ENCODE peak calls at places on chromosomes 11 and 22, in six cellular contexts. One of them, this sample, is unnamed.

GRCh38 chr11:114279778-114280532 is 16.2 kb upstream of the NNMT start:
- DNase-seq in coronary artery: no peak
- DNase-seq in H9: no peak
- DNase-seq in brain microvascular endothelial cell: peak
- DNase-seq in upper lobe of left lung: no peak
- DNase-seq in cardiac muscle cell: peak
- DNase-seq in this sample: peak

GRCh38 chr22:27642104-27642800 is 159.3 kb downstream of the MN1 start:
- DNase-seq in brain microvascular endothelial cell: no peak
- DNase-seq in coronary artery: no peak
- DNase-seq in H9: no peak
- DNase-seq in cardiac muscle cell: no peak
- DNase-seq in upper lobe of left lung: no peak
- DNase-seq in this sample: no peak

GRCh38 chr11:112321521-112322172 is 61.0 kb upstream of the PLET1 start:
- DNase-seq in brain microvascular endothelial cell: peak
- DNase-seq in H9: peak
- DNase-seq in upper lobe of left lung: peak
- DNase-seq in cardiac muscle cell: peak
- DNase-seq in coronary artery: no peak
- DNase-seq in this sample: peak

GRCh38 chr22:27597703-27598444 is 203.7 kb downstream of the MN1 start:
- DNase-seq in cardiac muscle cell: peak
- DNase-seq in coronary artery: no peak
- DNase-seq in brain microvascular endothelial cell: no peak
- DNase-seq in H9: no peak
- DNase-seq in upper lobe of left lung: no peak
- DNase-seq in this sample: no peak

GRCh38 chr22:25923952-25924351 is 182.0 kb downstream of the MYO18B start:
- DNase-seq in brain microvascular endothelial cell: no peak
- DNase-seq in upper lobe of left lung: no peak
- DNase-seq in H9: no peak
- DNase-seq in coronary artery: no peak
- DNase-seq in cardiac muscle cell: no peak
- DNase-seq in this sample: no peak

GRCh38 chr11:83816572-83817187 is 530.5 kb upstream of the CCDC90B start:
- DNase-seq in upper lobe of left lung: no peak
- DNase-seq in brain microvascular endothelial cell: no peak
- DNase-seq in cardiac muscle cell: peak
- DNase-seq in coronary artery: no peak
- DNase-seq in H9: no peak
- DNase-seq in this sample: no peak

GRCh38 chr11:10394229-10395100 is 60.6 kb upstream of the AMPD3 start:
- DNase-seq in upper lobe of left lung: no peak
- DNase-seq in coronary artery: no peak
- DNase-seq in cardiac muscle cell: no peak
- DNase-seq in H9: no peak
- DNase-seq in brain microvascular endothelial cell: peak
- DNase-seq in this sample: no peak

GRCh38 chr22:46114518-46115387 is 35.6 kb upstream of the PPARA start:
- DNase-seq in H9: no peak
- DNase-seq in coronary artery: no peak
- DNase-seq in cardiac muscle cell: no peak
- DNase-seq in upper lobe of left lung: no peak
- DNase-seq in brain microvascular endothelial cell: no peak
- DNase-seq in this sample: no peak

GRCh38 chr11:33722579-33723234 is 13.5 kb downstream of the CD59 start:
- DNase-seq in coronary artery: no peak
- DNase-seq in upper lobe of left lung: peak
- DNase-seq in H9: no peak
- DNase-seq in brain microvascular endothelial cell: peak
- DNase-seq in cardiac muscle cell: peak
- DNase-seq in this sample: no peak

GRCh38 chr11:110728883-110729282 is 16.6 kb upstream of the ARHGAP20 start:
- DNase-seq in coronary artery: no peak
- DNase-seq in H9: no peak
- DNase-seq in brain microvascular endothelial cell: no peak
- DNase-seq in upper lobe of left lung: no peak
- DNase-seq in cardiac muscle cell: peak
- DNase-seq in this sample: no peak

GRCh38 chr11:64204464-64204989 is 2.0 kb upstream of the FERMT3 start:
- DNase-seq in H9: peak
- DNase-seq in brain microvascular endothelial cell: peak
- DNase-seq in upper lobe of left lung: peak
- DNase-seq in coronary artery: no peak
- DNase-seq in cardiac muscle cell: peak
- DNase-seq in this sample: peak

GRCh38 chr22:42716221-42716620 is 4.4 kb downstream of the A4GALT start:
- DNase-seq in H9: no peak
- DNase-seq in coronary artery: no peak
- DNase-seq in brain microvascular endothelial cell: no peak
- DNase-seq in upper lobe of left lung: no peak
- DNase-seq in cardiac muscle cell: no peak
- DNase-seq in this sample: no peak

GRCh38 chr22:43867839-43868652 is 5.7 kb upstream of the SULT4A1 start:
- DNase-seq in cardiac muscle cell: peak
- DNase-seq in brain microvascular endothelial cell: peak
- DNase-seq in upper lobe of left lung: no peak
- DNase-seq in H9: peak
- DNase-seq in coronary artery: no peak
- DNase-seq in this sample: no peak

GRCh38 chr11:126702165-126702738 is 298.3 kb downstream of the KIRREL3 start:
- DNase-seq in coronary artery: no peak
- DNase-seq in H9: no peak
- DNase-seq in cardiac muscle cell: no peak
- DNase-seq in brain microvascular endothelial cell: no peak
- DNase-seq in upper lobe of left lung: no peak
- DNase-seq in this sample: no peak

GRCh38 chr11:36558511-36559413 is 9.0 kb upstream of the RAG1 start:
- DNase-seq in coronary artery: no peak
- DNase-seq in H9: no peak
- DNase-seq in upper lobe of left lung: no peak
- DNase-seq in cardiac muscle cell: no peak
- DNase-seq in brain microvascular endothelial cell: no peak
- DNase-seq in this sample: no peak

GRCh38 chr11:28767574-28767973 is 659.4 kb downstream of the METTL15 start:
- DNase-seq in H9: no peak
- DNase-seq in cardiac muscle cell: peak
- DNase-seq in upper lobe of left lung: no peak
- DNase-seq in coronary artery: no peak
- DNase-seq in brain microvascular endothelial cell: peak
- DNase-seq in this sample: no peak

GRCh38 chr11:60343094-60343704 is 16.1 kb downstream of the MS4A6E start:
- DNase-seq in cardiac muscle cell: peak
- DNase-seq in brain microvascular endothelial cell: peak
- DNase-seq in coronary artery: no peak
- DNase-seq in upper lobe of left lung: no peak
- DNase-seq in H9: no peak
- DNase-seq in this sample: no peak

GRCh38 chr11:26247340-26247739 is 84.6 kb upstream of the ANO3 start:
- DNase-seq in upper lobe of left lung: no peak
- DNase-seq in cardiac muscle cell: peak
- DNase-seq in coronary artery: no peak
- DNase-seq in H9: no peak
- DNase-seq in brain microvascular endothelial cell: no peak
- DNase-seq in this sample: no peak

GRCh38 chr22:30717331-30717921 is 22.8 kb downstream of the OSBP2 start:
- DNase-seq in brain microvascular endothelial cell: peak
- DNase-seq in H9: no peak
- DNase-seq in coronary artery: no peak
- DNase-seq in upper lobe of left lung: no peak
- DNase-seq in cardiac muscle cell: peak
- DNase-seq in this sample: no peak

DNA sequence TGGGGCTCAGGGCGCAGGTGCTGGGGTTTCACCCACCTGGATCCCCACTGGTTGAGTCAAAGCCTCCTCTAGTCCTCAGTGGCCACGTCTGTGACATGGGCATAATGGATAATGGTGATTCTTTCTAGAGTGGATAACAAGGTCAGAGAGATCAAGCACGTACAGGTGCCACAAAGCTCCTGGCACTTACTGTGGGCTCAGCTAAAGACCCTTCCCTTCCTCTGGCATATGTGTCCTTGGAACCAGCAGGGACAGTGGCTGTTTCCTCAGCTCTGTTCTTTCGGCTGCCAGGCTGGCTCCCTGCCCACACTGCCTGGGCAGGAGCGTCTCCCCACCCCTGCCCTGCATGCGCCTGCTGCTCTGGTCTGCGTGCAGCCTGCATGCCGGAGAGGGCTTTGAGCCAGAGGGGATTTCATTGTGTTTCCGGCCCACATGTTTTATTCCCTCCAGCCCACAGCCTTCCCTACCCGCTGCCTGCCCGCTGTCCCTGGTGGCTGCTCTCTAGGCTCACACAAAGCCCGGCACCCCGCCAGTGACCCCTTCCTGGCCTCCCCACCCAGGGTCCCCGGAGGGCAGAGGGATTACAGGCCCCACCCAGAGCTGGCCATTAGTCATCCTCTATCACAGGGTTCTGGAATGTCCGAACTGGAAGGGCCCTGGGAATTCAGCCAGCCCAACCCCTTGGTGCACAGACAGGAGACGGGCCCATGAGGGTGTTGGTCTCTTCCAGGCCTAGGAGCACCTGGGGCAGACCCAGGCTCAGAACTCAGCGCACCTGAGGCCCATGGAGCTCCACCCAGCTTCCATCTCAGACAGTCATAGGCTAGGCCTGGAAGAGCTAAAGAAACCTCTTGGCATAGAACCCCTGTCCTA is 55.3 kb upstream of the GCAT start:
- DNase-seq in brain microvascular endothelial cell: peak
- DNase-seq in coronary artery: peak
- DNase-seq in upper lobe of left lung: peak
- DNase-seq in H9: no peak
- DNase-seq in cardiac muscle cell: peak
- DNase-seq in this sample: peak
- H3K27ac ChIP-seq in brain microvascular endothelial cell: peak
- H3K27ac ChIP-seq in coronary artery: peak
- H3K27ac ChIP-seq in upper lobe of left lung: peak
- H3K27ac ChIP-seq in H9: no peak
- H3K27ac ChIP-seq in cardiac muscle cell: peak
- H3K27ac ChIP-seq in this sample: peak

DNA sequence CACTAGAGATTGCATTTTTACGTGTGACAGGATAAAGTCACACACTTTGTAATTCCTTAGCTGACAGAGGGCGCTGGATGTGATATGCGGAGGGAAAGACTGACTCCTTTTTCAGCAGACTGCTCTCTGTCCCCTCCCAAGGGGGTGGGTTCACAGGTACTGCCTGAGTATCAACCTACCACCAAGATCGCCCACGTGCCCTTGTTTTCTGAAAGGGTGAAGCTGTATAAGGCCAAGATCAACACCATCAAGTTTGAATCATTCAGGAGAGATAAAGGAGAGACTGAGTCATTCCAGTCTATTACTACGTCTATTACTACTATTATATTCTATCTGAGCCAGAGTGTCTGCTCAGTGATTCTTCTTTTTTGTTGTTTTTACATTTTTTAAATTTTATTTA is 30.7 kb downstream of the BUD13 start:
- DNase-seq in coronary artery: no peak
- DNase-seq in upper lobe of left lung: no peak
- DNase-seq in cardiac muscle cell: peak
- DNase-seq in H9: no peak
- DNase-seq in brain microvascular endothelial cell: peak
- DNase-seq in this sample: no peak
- H3K27ac ChIP-seq in coronary artery: no peak
- H3K27ac ChIP-seq in upper lobe of left lung: peak
- H3K27ac ChIP-seq in cardiac muscle cell: peak
- H3K27ac ChIP-seq in H9: no peak
- H3K27ac ChIP-seq in brain microvascular endothelial cell: peak
- H3K27ac ChIP-seq in this sample: no peak

DNA sequence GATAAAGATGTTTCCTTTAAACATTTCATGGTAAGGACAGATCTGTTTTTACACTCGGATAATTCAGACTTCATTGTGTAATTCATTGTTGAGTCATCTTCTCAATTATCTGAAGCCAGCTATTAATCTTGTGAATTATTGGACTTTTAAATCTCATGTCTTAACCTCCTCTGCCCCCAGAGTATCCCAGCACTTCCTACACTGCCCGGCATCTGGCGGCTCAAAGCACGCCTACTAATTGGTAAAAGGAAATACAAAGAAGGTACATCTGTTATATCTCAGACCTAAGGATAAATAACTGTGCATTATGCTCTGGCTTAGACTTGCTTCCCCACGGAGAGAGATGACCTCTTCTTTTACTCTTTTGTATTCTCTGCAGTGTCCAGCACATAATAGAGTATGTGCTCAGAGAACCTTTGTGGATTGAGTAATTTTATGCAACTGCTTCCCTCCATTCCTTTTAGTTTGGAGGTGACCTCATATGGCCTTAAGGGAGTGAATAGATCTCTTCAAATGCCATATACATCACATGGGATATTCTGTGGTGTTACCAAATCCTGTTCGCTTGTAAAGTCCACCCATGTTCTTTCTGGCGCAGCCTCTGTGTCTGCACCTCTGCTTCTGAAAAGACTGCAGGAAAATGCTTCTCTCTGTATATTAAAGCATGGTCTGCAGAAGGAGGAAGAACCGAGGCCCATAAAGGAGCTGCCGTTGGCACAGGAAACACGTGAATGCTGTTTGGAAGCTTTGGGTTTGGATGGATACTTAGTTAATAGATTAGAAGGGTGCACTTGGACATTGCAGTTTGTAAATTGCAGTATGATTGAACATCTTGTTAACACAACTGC is 125.7 kb upstream of the SORL1-AS1 start:
- DNase-seq in coronary artery: no peak
- DNase-seq in H9: no peak
- DNase-seq in upper lobe of left lung: no peak
- DNase-seq in cardiac muscle cell: peak
- DNase-seq in brain microvascular endothelial cell: no peak
- DNase-seq in this sample: no peak
- H3K27ac ChIP-seq in coronary artery: peak
- H3K27ac ChIP-seq in H9: no peak
- H3K27ac ChIP-seq in upper lobe of left lung: no peak
- H3K27ac ChIP-seq in cardiac muscle cell: no peak
- H3K27ac ChIP-seq in brain microvascular endothelial cell: no peak
- H3K27ac ChIP-seq in this sample: no peak

GRCh38 chr11:128207861-128208321 is 379.5 kb downstream of the ETS1 start:
- DNase-seq in upper lobe of left lung: no peak
- DNase-seq in cardiac muscle cell: peak
- DNase-seq in brain microvascular endothelial cell: peak
- DNase-seq in H9: no peak
- DNase-seq in coronary artery: no peak
- DNase-seq in this sample: peak
- H3K27ac ChIP-seq in upper lobe of left lung: no peak
- H3K27ac ChIP-seq in cardiac muscle cell: no peak
- H3K27ac ChIP-seq in brain microvascular endothelial cell: peak
- H3K27ac ChIP-seq in H9: no peak
- H3K27ac ChIP-seq in coronary artery: peak
- H3K27ac ChIP-seq in this sample: peak

DNA sequence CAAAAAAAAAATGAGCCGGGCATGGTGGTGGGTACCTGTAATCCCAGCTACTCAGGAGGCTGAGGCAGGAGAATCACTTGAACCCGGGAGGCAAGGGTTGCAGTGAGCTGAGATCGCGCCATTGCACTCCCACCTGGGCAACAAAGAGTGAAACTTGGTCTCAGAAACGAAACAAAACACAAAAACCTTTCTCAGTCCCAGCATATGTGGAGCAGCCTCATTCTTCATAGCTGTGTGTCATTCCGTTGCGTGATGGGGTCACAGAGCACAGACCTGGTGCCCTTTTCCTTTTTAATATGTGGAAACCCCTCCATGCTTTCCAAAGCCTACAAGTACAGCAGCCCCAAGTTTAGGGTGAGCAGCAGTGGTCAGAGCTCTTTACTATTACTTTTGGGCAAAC is 13.7 kb downstream of the PEX26 start:
- DNase-seq in upper lobe of left lung: no peak
- DNase-seq in brain microvascular endothelial cell: no peak
- DNase-seq in cardiac muscle cell: no peak
- DNase-seq in coronary artery: no peak
- DNase-seq in H9: no peak
- DNase-seq in this sample: no peak
- H3K27ac ChIP-seq in upper lobe of left lung: peak
- H3K27ac ChIP-seq in brain microvascular endothelial cell: no peak
- H3K27ac ChIP-seq in cardiac muscle cell: peak
- H3K27ac ChIP-seq in coronary artery: peak
- H3K27ac ChIP-seq in H9: no peak
- H3K27ac ChIP-seq in this sample: peak

This sample was measured in epithelial cell of prostate.